ENCODE peak calls at places on chromosomes 1 and 21, in four cellular contexts. One of them, this sample, is unnamed. For H3K27me3, the result is how much of the 10 kb centered on the place peaks cover.

GRCh38 chr1:30919025-30919881 is 10.7 kb upstream of the SDC3 start:
- DNase-seq in PC-3: peak
- DNase-seq in tibial artery: no peak
- DNase-seq in fibroblast of lung: peak
- DNase-seq in this sample: no peak

GRCh38 chr1:9384751-9385245 is 92.1 kb downstream of the SPSB1 start:
- DNase-seq in fibroblast of lung: no peak
- DNase-seq in tibial artery: peak
- DNase-seq in PC-3: no peak
- DNase-seq in this sample: no peak

GRCh38 chr1:234613128-234613875 is 3.3 kb upstream of the IRF2BP2 start:
- DNase-seq in PC-3: no peak
- DNase-seq in fibroblast of lung: peak
- DNase-seq in tibial artery: no peak
- DNase-seq in this sample: no peak

GRCh38 chr1:19967808-19968207 is 11.6 kb downstream of the PLA2G2A start:
- DNase-seq in fibroblast of lung: no peak
- DNase-seq in tibial artery: peak
- DNase-seq in PC-3: no peak
- DNase-seq in this sample: no peak

GRCh38 chr1:235067396-235068154 is 61.1 kb downstream of the TOMM20 start:
- DNase-seq in PC-3: peak
- DNase-seq in fibroblast of lung: peak
- DNase-seq in tibial artery: peak
- DNase-seq in this sample: peak

GRCh38 chr1:205430631-205431305 is 8.9 kb upstream of the LEMD1 start:
- DNase-seq in tibial artery: no peak
- DNase-seq in fibroblast of lung: peak
- DNase-seq in PC-3: peak
- DNase-seq in this sample: no peak

GRCh38 chr21:41435728-41436127 is 9.7 kb downstream of the MX1 start:
- DNase-seq in tibial artery: no peak
- DNase-seq in fibroblast of lung: no peak
- DNase-seq in PC-3: no peak
- DNase-seq in this sample: no peak

GRCh38 chr1:30385246-30385940 is 338.0 kb downstream of the MATN1 start:
- DNase-seq in tibial artery: no peak
- DNase-seq in fibroblast of lung: no peak
- DNase-seq in PC-3: no peak
- DNase-seq in this sample: no peak

GRCh38 chr1:213776974-213777373 is 210.8 kb upstream of the PROX1 start:
- DNase-seq in tibial artery: no peak
- DNase-seq in PC-3: no peak
- DNase-seq in fibroblast of lung: no peak
- DNase-seq in this sample: no peak

GRCh38 chr1:160925652-160926241 is 28.9 kb downstream of the ITLN2 start:
- DNase-seq in PC-3: peak
- DNase-seq in fibroblast of lung: no peak
- DNase-seq in tibial artery: no peak
- DNase-seq in this sample: no peak

GRCh38 chr1:8486047-8486446 is 168.1 kb downstream of the SLC45A1 start:
- DNase-seq in tibial artery: no peak
- DNase-seq in fibroblast of lung: no peak
- DNase-seq in PC-3: no peak
- DNase-seq in this sample: no peak

GRCh38 chr1:42282867-42283583 is 52.0 kb downstream of the FOXJ3 start:
- DNase-seq in tibial artery: no peak
- DNase-seq in fibroblast of lung: peak
- DNase-seq in PC-3: peak
- DNase-seq in this sample: no peak

GRCh38 chr1:108665047-108665446 is 4.2 kb upstream of the HENMT1 start:
- DNase-seq in fibroblast of lung: no peak
- DNase-seq in tibial artery: no peak
- DNase-seq in PC-3: no peak
- DNase-seq in this sample: no peak

GRCh38 chr1:17276568-17276967 is 27.7 kb downstream of the PADI3 start:
- DNase-seq in PC-3: peak
- DNase-seq in tibial artery: no peak
- DNase-seq in fibroblast of lung: no peak
- DNase-seq in this sample: no peak

GRCh38 chr1:200896571-200897187 is 2.0 kb downstream of the INAVA start:
- DNase-seq in PC-3: peak
- DNase-seq in tibial artery: no peak
- DNase-seq in fibroblast of lung: no peak
- DNase-seq in this sample: peak

GRCh38 chr1:226975259-226975908 is 35.3 kb downstream of the COQ8A start:
- DNase-seq in fibroblast of lung: no peak
- DNase-seq in PC-3: no peak
- DNase-seq in tibial artery: no peak
- DNase-seq in this sample: peak

GRCh38 chr1:183635112-183635605 is 424 bp downstream of the ARPC5 start:
- DNase-seq in tibial artery: peak
- DNase-seq in PC-3: no peak
- DNase-seq in fibroblast of lung: no peak
- DNase-seq in this sample: no peak

GRCh38 chr1:39238476-39238875 is 34.0 kb downstream of the MACF1 start:
- DNase-seq in tibial artery: no peak
- DNase-seq in fibroblast of lung: peak
- DNase-seq in PC-3: peak
- DNase-seq in this sample: peak

GRCh38 chr1:200625381-200625824 is 4.9 kb upstream of the KIF14 start:
- DNase-seq in tibial artery: no peak
- DNase-seq in PC-3: no peak
- DNase-seq in fibroblast of lung: peak
- DNase-seq in this sample: no peak

GRCh38 chr1:100969336-100969735 is 56.2 kb downstream of the DPH5 start:
- DNase-seq in PC-3: no peak
- DNase-seq in fibroblast of lung: no peak
- DNase-seq in tibial artery: no peak
- DNase-seq in this sample: no peak

GRCh38 chr1:44377925-44378784 is 23.1 kb upstream of the ERI3 start:
- DNase-seq in PC-3: peak
- DNase-seq in tibial artery: peak
- DNase-seq in fibroblast of lung: peak
- DNase-seq in this sample: peak

GRCh38 chr21:28554660-28555475 is 437.8 kb downstream of the LTN1 start:
- DNase-seq in PC-3: no peak
- DNase-seq in fibroblast of lung: no peak
- DNase-seq in tibial artery: no peak
- DNase-seq in this sample: peak

GRCh38 chr21:42839271-42840231 is 39.8 kb downstream of the WDR4 start:
- DNase-seq in tibial artery: no peak
- DNase-seq in PC-3: no peak
- DNase-seq in fibroblast of lung: no peak
- DNase-seq in this sample: no peak

GRCh38 chr1:193060938-193061337 is 1.5 kb downstream of the RO60 start:
- DNase-seq in fibroblast of lung: peak
- DNase-seq in tibial artery: no peak
- DNase-seq in PC-3: no peak
- DNase-seq in this sample: no peak

GRCh38 chr1:221829327-221830011 is 87.6 kb upstream of the DUSP10 start:
- DNase-seq in PC-3: peak
- DNase-seq in tibial artery: no peak
- DNase-seq in fibroblast of lung: peak
- DNase-seq in this sample: peak

GRCh38 chr1:26848947-26849774 is 13.8 kb upstream of the SFN start:
- DNase-seq in PC-3: peak
- DNase-seq in fibroblast of lung: peak
- DNase-seq in tibial artery: no peak
- DNase-seq in this sample: peak

GRCh38 chr1:209839875-209840491 is 12.2 kb downstream of the UTP25 start:
- DNase-seq in PC-3: peak
- DNase-seq in tibial artery: no peak
- DNase-seq in fibroblast of lung: peak
- DNase-seq in this sample: peak

GRCh38 chr1:121522061-121522759 is 337.4 kb downstream of the SRGAP2C start:
- DNase-seq in PC-3: no peak
- DNase-seq in tibial artery: no peak
- DNase-seq in fibroblast of lung: no peak
- DNase-seq in this sample: no peak

GRCh38 chr1:100299521-100300222 is 33.7 kb downstream of the RTCA start:
- DNase-seq in fibroblast of lung: no peak
- DNase-seq in tibial artery: no peak
- DNase-seq in PC-3: no peak
- DNase-seq in this sample: no peak

GRCh38 chr1:162444903-162445302 is 33.0 kb upstream of the SH2D1B start:
- DNase-seq in fibroblast of lung: no peak
- DNase-seq in PC-3: no peak
- DNase-seq in tibial artery: no peak
- DNase-seq in this sample: no peak

DNA sequence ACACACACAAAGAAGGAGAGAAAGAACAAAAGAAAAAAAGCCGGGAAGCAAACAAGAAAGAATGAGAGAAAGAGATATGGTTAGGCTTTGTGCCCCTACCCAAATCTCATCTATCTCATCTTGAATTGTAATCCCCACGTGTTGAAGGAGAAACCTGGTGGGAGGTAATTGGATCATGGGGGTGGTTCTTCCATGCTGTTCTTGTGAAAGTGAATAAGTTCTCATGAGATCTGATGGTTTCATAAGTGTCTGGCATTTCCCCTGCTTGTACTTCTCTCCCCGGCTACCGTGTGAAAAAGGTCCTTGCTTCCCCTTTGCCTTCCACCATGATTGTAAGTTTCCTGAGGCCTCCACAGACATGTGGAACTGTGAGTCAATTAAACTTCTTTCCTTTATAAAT is 32.0 kb upstream of the SH2D1B start:
- DNase-seq in fibroblast of lung: no peak
- DNase-seq in tibial artery: no peak
- DNase-seq in PC-3: no peak
- DNase-seq in this sample: no peak
- H3K27me3 ChIP-seq in fibroblast of lung: under half
- H3K27me3 ChIP-seq in tibial artery: under half
- H3K27me3 ChIP-seq in PC-3: under half
- H3K27me3 ChIP-seq in this sample: under half

DNA sequence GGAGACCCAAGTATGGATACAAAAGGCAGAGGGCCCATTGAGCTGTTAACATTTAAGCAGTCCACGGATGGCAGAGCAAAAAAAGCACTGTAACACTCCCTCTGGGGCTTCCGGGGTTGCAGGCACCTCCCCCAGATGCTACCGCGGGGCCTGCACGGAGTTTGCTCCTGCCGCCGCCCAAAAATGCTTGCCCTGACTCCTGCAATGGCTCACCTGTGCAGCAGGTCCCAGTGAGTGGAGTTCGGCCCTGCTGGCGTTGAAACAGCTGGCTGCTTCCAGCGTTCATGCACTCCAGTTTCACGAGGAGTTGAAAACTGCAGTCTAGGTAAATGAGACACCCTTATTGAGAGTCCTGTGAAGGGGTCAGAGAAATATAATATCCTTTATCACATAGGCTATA is 832.8 kb downstream of the NCAM2 start:
- DNase-seq in fibroblast of lung: no peak
- DNase-seq in PC-3: no peak
- DNase-seq in tibial artery: no peak
- DNase-seq in this sample: no peak
- H3K27me3 ChIP-seq in fibroblast of lung: under half
- H3K27me3 ChIP-seq in PC-3: under half
- H3K27me3 ChIP-seq in tibial artery: under half
- H3K27me3 ChIP-seq in this sample: under half

GRCh38 chr1:154807048-154807591 is 63.0 kb downstream of the KCNN3 start:
- DNase-seq in tibial artery: no peak
- DNase-seq in fibroblast of lung: no peak
- DNase-seq in PC-3: no peak
- DNase-seq in this sample: no peak
- H3K27me3 ChIP-seq in tibial artery: half or more
- H3K27me3 ChIP-seq in fibroblast of lung: half or more
- H3K27me3 ChIP-seq in PC-3: half or more
- H3K27me3 ChIP-seq in this sample: half or more

DNA sequence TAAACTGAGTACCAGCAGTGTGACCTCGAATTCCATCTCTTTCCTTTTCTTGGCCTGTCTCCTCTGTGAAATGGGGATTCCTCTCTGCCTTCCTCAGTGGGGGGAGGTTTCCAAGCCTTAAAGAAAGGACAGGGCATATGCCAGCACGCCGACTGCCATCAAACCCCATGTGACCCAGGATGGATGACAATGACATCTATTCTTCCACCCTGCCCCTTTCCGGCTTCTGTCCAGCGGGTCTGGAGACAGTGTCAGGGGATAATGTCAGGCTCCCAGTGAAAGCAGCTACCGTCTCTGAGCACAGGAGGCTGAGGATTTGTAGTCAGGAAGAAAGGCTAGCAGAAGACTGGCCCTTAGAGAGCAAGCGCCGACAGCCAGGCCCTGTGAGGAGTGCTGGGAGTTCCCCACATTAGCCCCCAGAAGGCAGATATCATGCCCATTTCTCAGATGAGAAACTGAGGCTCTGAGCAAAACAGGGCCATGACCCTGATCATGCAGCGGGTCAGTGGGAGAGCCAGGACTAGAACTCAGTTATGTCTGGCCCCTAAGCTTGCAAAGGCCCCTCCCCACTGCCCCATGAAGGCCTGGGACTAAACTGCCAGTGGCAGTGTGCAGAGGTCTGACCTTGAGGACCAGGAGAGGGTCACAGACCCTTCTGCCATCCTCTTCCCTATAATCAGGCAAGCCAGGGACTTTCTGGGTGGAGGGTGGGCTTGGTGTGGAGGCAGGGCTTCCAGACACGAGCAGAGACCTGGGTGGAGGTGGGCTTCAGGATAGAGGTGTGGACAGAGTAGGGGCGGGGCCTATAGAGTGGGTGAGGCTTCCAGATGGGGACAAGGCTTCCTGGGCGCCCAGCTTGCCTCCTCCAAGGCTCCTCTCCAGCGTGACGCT is 30.1 kb downstream of the CDCA8 start:
- DNase-seq in tibial artery: no peak
- DNase-seq in PC-3: no peak
- DNase-seq in fibroblast of lung: no peak
- DNase-seq in this sample: no peak
- H3K27me3 ChIP-seq in tibial artery: half or more
- H3K27me3 ChIP-seq in PC-3: under half
- H3K27me3 ChIP-seq in fibroblast of lung: under half
- H3K27me3 ChIP-seq in this sample: under half

This sample was measured in SJSA1.